ENCODE peak calls at places on chromosomes 4 and X, in nine cellular contexts. I is germinal center, W is MCF 10A, O is mammary epithelial cell, A is endothelial cell, C is non-pigmented ciliary epithelial cell, S is heart right ventricle, R is transverse colon, T is HFFc6. Z is an unnamed sample.
A peak's percentile ranks its signal among the peaks of the same experiment; 100 is the strongest.

GRCh38 chrX:34612036-34612435 is 45.0 kb downstream of the TMEM47 start:
- DNase-seq in I (no peak), W (peak; percentile 55), O (no peak), A (no peak), C (no peak), S (no peak), R (no peak), T (no peak), Z (no peak)

GRCh38 chr4:96677499-96677898 is 837.6 kb downstream of the PDHA2 start:
- DNase-seq in I (no peak), W (peak; percentile 58), O (no peak), A (no peak), C (peak; percentile 26), S (no peak), R (no peak), T (no peak), Z (no peak)

GRCh38 chr4:183284965-183285364 is 35.1 kb downstream of the CLDN22 start:
- DNase-seq in I (no peak), W (no peak), O (no peak), A (no peak), C (peak; percentile 42), S (no peak), R (no peak), T (peak; percentile 60), Z (no peak)

GRCh38 chr4:7185487-7186030 is 6.8 kb upstream of the SORCS2 start:
- DNase-seq in I (no peak), W (no peak), O (no peak), A (no peak), C (no peak), S (no peak), R (no peak), T (no peak), Z (no peak)

GRCh38 chr4:40292313-40292759 is 42.8 kb upstream of the CHRNA9 start:
- DNase-seq in I (no peak), W (no peak), O (peak; percentile 56), A (peak; percentile 11), C (no peak), S (no peak), R (no peak), T (no peak), Z (no peak)

GRCh38 chrX:78922754-78923153 is 22.4 kb upstream of the P2RY10 start:
- DNase-seq in I (no peak), W (no peak), O (no peak), A (no peak), C (no peak), S (no peak), R (no peak), T (no peak), Z (no peak)

GRCh38 chr4:28469387-28469786 is 1608.7 kb downstream of the STIM2 start:
- DNase-seq in I (no peak), W (no peak), O (no peak), A (no peak), C (no peak), S (no peak), R (no peak), T (no peak), Z (no peak)

GRCh38 chr4:140298001-140298400 is 75.4 kb upstream of the SCOC start:
- DNase-seq in I (no peak), W (no peak), O (no peak), A (no peak), C (no peak), S (no peak), R (no peak), T (no peak), Z (no peak)

GRCh38 chrX:109872021-109872730 is 130.7 kb upstream of the TMEM164 start:
- DNase-seq in I (no peak), W (no peak), O (no peak), A (no peak), C (no peak), S (no peak), R (no peak), T (no peak), Z (no peak)

GRCh38 chr4:145937021-145937861 is 1.4 kb downstream of the ZNF827 start:
- DNase-seq in I (peak; percentile 68), W (peak; percentile 57), O (peak; percentile 42), A (peak; percentile 63), C (no peak), S (peak; percentile 71), R (peak; percentile 81), T (peak; percentile 62), Z (no peak)

GRCh38 chr4:53100801-53101581 is 238.9 kb downstream of the RASL11B start:
- DNase-seq in I (no peak), W (peak; percentile 16), O (peak; percentile 40), A (no peak), C (peak; percentile 71), S (no peak), R (no peak), T (peak; percentile 62), Z (peak; percentile 6)

GRCh38 chr4:153090670-153091385 is 113.4 kb upstream of the TRIM2 start:
- DNase-seq in I (no peak), W (no peak), O (no peak), A (no peak), C (no peak), S (no peak), R (no peak), T (no peak), Z (no peak)

GRCh38 chrX:149456476-149457245 is 48.4 kb downstream of the IDS start:
- DNase-seq in I (no peak), W (no peak), O (peak; percentile 79), A (no peak), C (no peak), S (no peak), R (no peak), T (no peak), Z (no peak)

GRCh38 chrX:70613295-70613694 is 168.7 kb downstream of the DLG3 start:
- DNase-seq in I (no peak), W (no peak), O (peak; percentile 23), A (no peak), C (no peak), S (no peak), R (no peak), T (peak; percentile 3), Z (no peak)

GRCh38 chr4:184664445-184665210 is 15.1 kb downstream of the PRIMPOL start:
- DNase-seq in I (no peak), W (peak; percentile 15), O (no peak), A (no peak), C (no peak), S (no peak), R (no peak), T (no peak), Z (peak; percentile 4)

GRCh38 chr4:168710353-168710946 is 213.6 kb downstream of the PALLD start:
- DNase-seq in I (no peak), W (peak; percentile 58), O (peak; percentile 54), A (no peak), C (no peak), S (no peak), R (peak; percentile 35), T (peak; percentile 54), Z (no peak)

GRCh38 chr4:20254517-20255250 is 3.0 kb downstream of the SLIT2 start:
- DNase-seq in I (peak; percentile 36), W (no peak), O (no peak), A (peak; percentile 49), C (no peak), S (peak; percentile 18), R (no peak), T (peak; percentile 15), Z (no peak)

GRCh38 chr4:106691749-106692148 is 323.2 kb upstream of the GIMD1 start:
- DNase-seq in I (no peak), W (peak; percentile 9), O (no peak), A (no peak), C (no peak), S (no peak), R (no peak), T (no peak), Z (no peak)

GRCh38 chr4:53653484-53654053 is 62.3 kb upstream of the LNX1 start:
- DNase-seq in I (no peak), W (peak; percentile 47), O (peak; percentile 12), A (no peak), C (no peak), S (no peak), R (peak; percentile 38), T (peak; percentile 30), Z (no peak)

GRCh38 chr4:139969635-139970266 is 184.2 kb downstream of the MAML3 start:
- DNase-seq in I (no peak), W (no peak), O (no peak), A (no peak), C (no peak), S (no peak), R (no peak), T (no peak), Z (no peak)

GRCh38 chr4:109815151-109816081 is at the start of gene GAR1:
- DNase-seq in I (peak; percentile 89), W (peak; percentile 94), O (peak; percentile 93), A (peak; percentile 78), C (peak; percentile 82), S (peak; percentile 84), R (peak; percentile 95), T (peak; percentile 89), Z (peak; percentile 77)

GRCh38 chrX:107146670-107147069 is 28.0 kb upstream of the RBM41 start:
- DNase-seq in I (no peak), W (peak; percentile 57), O (peak; percentile 83), A (no peak), C (no peak), S (no peak), R (no peak), T (no peak), Z (no peak)

GRCh38 chrX:132016628-132017430 is 6.3 kb upstream of the STK26 start:
- DNase-seq in I (no peak), W (no peak), O (no peak), A (no peak), C (no peak), S (no peak), R (no peak), T (no peak), Z (no peak)

GRCh38 chrX:41332005-41332404 is 2.0 kb upstream of the DDX3X start:
- DNase-seq in I (no peak), W (no peak), O (no peak), A (no peak), C (no peak), S (no peak), R (no peak), T (no peak), Z (no peak)

GRCh38 chr4:3237266-3237665 is 11.7 kb upstream of the MSANTD1 start:
- DNase-seq in I (no peak), W (no peak), O (no peak), A (no peak), C (no peak), S (no peak), R (no peak), T (no peak), Z (no peak)

GRCh38 chrX:50430917-50431316 is 39.7 kb downstream of the DGKK start:
- DNase-seq in I (no peak), W (peak; percentile 57), O (no peak), A (no peak), C (no peak), S (no peak), R (no peak), T (no peak), Z (no peak)

GRCh38 chr4:26029512-26030131 is 115.6 kb downstream of the SMIM20 start:
- DNase-seq in I (no peak), W (no peak), O (no peak), A (no peak), C (no peak), S (peak; percentile 22), R (no peak), T (no peak), Z (no peak)

GRCh38 chrX:119728487-119728886 is 29.9 kb upstream of the SOWAHD start:
- DNase-seq in I (no peak), W (no peak), O (no peak), A (peak; percentile 18), C (no peak), S (no peak), R (no peak), T (no peak), Z (no peak)